ENCODE peak calls at places on chromosomes 7 and 10, in six cellular contexts. I is HCT116, N is adrenal gland, G is A549, P is IMR-90, A is suprapubic skin. O is an unnamed sample.
A peak's percentile ranks its signal among the peaks of the same experiment; 100 is the strongest.

GRCh38 chr7:44465490-44465889 is 25.0 kb downstream of the NUDCD3 start:
- DNase-seq in I (no peak), A (no peak), N (no peak), P (no peak), G (no peak), O (no peak)

GRCh38 chr7:155466814-155467675 is 9.1 kb downstream of the EN2 start:
- DNase-seq in A (no peak), I (no peak), G (no peak), P (no peak), N (no peak), O (no peak)

GRCh38 chr10:77357611-77358010 is 280.0 kb downstream of the KCNMA1 start:
- DNase-seq in G (peak; percentile 57), A (no peak), N (no peak), I (no peak), P (peak; percentile 85), O (no peak)

GRCh38 chr7:140983802-140984201 is 30.9 kb downstream of the MRPS33 start:
- DNase-seq in I (peak; percentile 8), P (peak; percentile 12), G (no peak), N (no peak), A (no peak), O (peak; percentile 69)

GRCh38 chr10:32298066-32298812 is 48.7 kb downstream of the EPC1 start:
- DNase-seq in G (peak; percentile 68), I (peak; percentile 13), N (no peak), P (peak; percentile 93), A (no peak), O (no peak)

GRCh38 chr7:132584796-132585494 is 8.7 kb upstream of the PLXNA4 start:
- DNase-seq in N (no peak), P (no peak), G (no peak), A (no peak), I (no peak), O (no peak)

GRCh38 chr7:41416208-41416595 is 286.7 kb downstream of the INHBA start:
- DNase-seq in I (no peak), P (peak; percentile 18), A (no peak), N (no peak), G (no peak), O (no peak)

GRCh38 chr10:89147256-89147655 is 59.9 kb downstream of the CH25H start:
- DNase-seq in I (no peak), P (peak; percentile 91), G (no peak), A (no peak), N (no peak), O (no peak)

GRCh38 chr10:71840177-71840711 is 10.8 kb downstream of the PSAP start:
- DNase-seq in G (peak; percentile 76), A (no peak), I (no peak), N (peak; percentile 94), P (peak; percentile 96), O (peak; percentile 68)

GRCh38 chr7:51455086-51455485 is 138.5 kb upstream of the COBL start:
- DNase-seq in I (no peak), P (no peak), G (no peak), N (no peak), A (no peak), O (no peak)

GRCh38 chr7:26046150-26046549 is 105.8 kb upstream of the NFE2L3 start:
- DNase-seq in N (no peak), G (no peak), A (no peak), P (no peak), I (no peak), O (no peak)

GRCh38 chr7:112546723-112547513 is 66.1 kb downstream of the LSMEM1 start:
- DNase-seq in P (peak; percentile 5), G (no peak), A (no peak), I (no peak), N (no peak), O (no peak)

GRCh38 chr7:83655951-83656556 is 7.1 kb upstream of the SEMA3E start:
- DNase-seq in I (peak; percentile 50), P (peak; percentile 61), N (peak; percentile 57), G (peak; percentile 13), A (no peak), O (peak; percentile 53)

GRCh38 chr10:9018161-9018843 is 963.8 kb downstream of the GATA3 start:
- DNase-seq in N (no peak), G (no peak), P (no peak), I (no peak), A (no peak), O (no peak)

GRCh38 chr7:41855798-41856197 is 152.9 kb upstream of the INHBA start:
- DNase-seq in G (no peak), N (no peak), I (no peak), A (no peak), P (peak; percentile 43), O (no peak)

GRCh38 chr10:52485486-52485885 is 171.4 kb downstream of the DKK1 start:
- DNase-seq in N (no peak), G (no peak), A (no peak), I (no peak), P (no peak), O (no peak)

GRCh38 chr10:48698971-48699627 is 14.4 kb downstream of the WDFY4 start:
- DNase-seq in P (no peak), N (no peak), I (no peak), A (no peak), G (no peak), O (no peak)

GRCh38 chr7:108650487-108650886 is 80.8 kb downstream of the DNAJB9 start:
- DNase-seq in G (no peak), I (no peak), A (no peak), N (no peak), P (peak; percentile 29), O (no peak)

GRCh38 chr7:98719396-98719795 is 102.3 kb downstream of the NPTX2 start:
- DNase-seq in G (no peak), P (no peak), N (no peak), I (no peak), A (no peak), O (no peak)

GRCh38 chr10:123142701-123143161 is 5.2 kb upstream of the HMX2 start:
- DNase-seq in A (no peak), P (no peak), N (no peak), G (no peak), I (no peak), O (no peak)

GRCh38 chr10:123140164-123140982 is 4.6 kb downstream of the HMX3 start:
- DNase-seq in I (no peak), P (no peak), G (no peak), N (no peak), A (no peak), O (peak; percentile 34)

GRCh38 chr10:123139521-123140163 is 3.9 kb downstream of the HMX3 start:
- DNase-seq in I (peak; percentile 32), A (no peak), N (no peak), G (peak; percentile 22), P (peak; percentile 18), O (peak; percentile 58)

GRCh38 chr10:123141791-123142700 is 5.9 kb upstream of the HMX2 start:
- DNase-seq in N (no peak), A (no peak), I (no peak), P (no peak), G (no peak), O (no peak)

GRCh38 chr10:123140983-123141390 is 5.2 kb downstream of the HMX3 start:
- DNase-seq in G (no peak), A (no peak), I (no peak), N (no peak), P (no peak), O (no peak)
- TF ChIP-seq POLR2A in G (no peak), A (no peak), I (no peak), N (no peak), P (no peak), O (no peak)

DNA sequence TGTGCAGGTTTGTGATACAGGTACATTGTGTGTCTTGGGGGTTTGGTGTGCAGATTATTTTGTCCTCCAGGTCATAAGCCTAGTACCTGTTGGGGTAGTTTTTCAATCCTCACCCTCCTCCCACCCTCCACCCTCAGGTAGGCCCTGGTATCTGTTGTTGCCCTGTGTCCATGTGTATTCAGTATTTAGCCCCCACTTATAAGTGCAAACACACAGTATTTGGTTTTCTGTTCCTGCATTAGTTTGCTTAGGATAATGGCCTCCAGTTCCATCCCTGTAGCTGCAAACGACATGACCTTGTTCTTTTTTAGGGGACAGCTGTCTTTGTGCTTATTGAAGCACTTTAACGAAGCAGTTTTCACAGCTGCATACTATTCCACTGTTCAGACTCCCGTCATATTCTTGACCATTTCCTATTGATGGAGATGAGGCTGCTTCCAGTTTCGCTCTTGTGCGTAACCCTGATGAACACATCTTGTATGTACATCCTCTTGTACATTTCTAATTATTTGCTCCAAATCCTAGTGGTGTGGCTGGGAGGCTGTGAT is 47.4 kb downstream of the LHPP start:
- DNase-seq in G (no peak), I (no peak), P (no peak), N (no peak), A (no peak), O (no peak)
- TF ChIP-seq POLR2A in G (no peak), I (no peak), P (no peak), N (no peak), A (no peak), O (no peak)

GRCh38 chr10:117240730-117241529 is at the start of gene SLC18A2:
- DNase-seq in I (no peak), A (no peak), N (no peak), G (no peak), P (no peak), O (no peak)
- TF ChIP-seq POLR2A in I (no peak), A (no peak), N (no peak), G (no peak), P (no peak), O (no peak)

GRCh38 chr10:103193107-103193819 is at the start of gene NT5C2:
- DNase-seq in P (peak; percentile 72), N (peak; percentile 84), I (peak; percentile 64), A (peak; percentile 86), G (peak; percentile 46), O (peak; percentile 93)
- TF ChIP-seq POLR2A in P (no peak), N (no peak), I (peak; percentile 34), A (no peak), G (peak; percentile 67), O (no peak)

GRCh38 chr10:119305860-119306513 is 98.6 kb downstream of the GRK5 start:
- DNase-seq in A (no peak), I (peak; percentile 97), N (peak; percentile 85), G (peak; percentile 83), P (peak; percentile 99), O (peak; percentile 42)

GRCh38 chr10:119304541-119304940 is 97.2 kb downstream of the GRK5 start:
- DNase-seq in N (no peak), P (no peak), I (no peak), A (no peak), G (no peak), O (no peak)

GRCh38 chr10:119306964-119307363 is 99.6 kb downstream of the GRK5 start:
- DNase-seq in N (no peak), G (no peak), I (no peak), P (peak; percentile 42), A (no peak), O (no peak)

GRCh38 chr10:119308089-119308488 is 100.7 kb downstream of the GRK5 start:
- DNase-seq in P (no peak), N (no peak), I (no peak), G (no peak), A (no peak), O (no peak)

GRCh38 chr10:119306514-119306951 is 99.2 kb downstream of the GRK5 start:
- DNase-seq in N (no peak), A (no peak), I (no peak), P (no peak), G (peak; percentile 85), O (no peak)
- TF ChIP-seq POLR2A in N (no peak), A (no peak), I (no peak), P (no peak), G (no peak), O (peak; percentile 0)

O was measured in erythroblast.